ENCODE peak calls at places on chromosomes 16 and 17, in six cellular contexts. One of them, this sample, is unnamed.

GRCh38 chr16:68272501-68273209 is 8.3 kb downstream of the SLC7A6 start:
- DNase-seq in astrocyte of the cerebellum: no peak
- DNase-seq in iPS DF 6.9: no peak
- DNase-seq in stimulated activated CD4-positive, alpha-beta T cell treated with anti-CD3 and anti-CD28 coated beads, Interleukin-15, amount 100 ng/mL, for 1 hour: peak
- DNase-seq in right atrium auricular region: no peak
- DNase-seq in activated T-helper 1 cell treated with anti-CD3 and anti-CD28 coated beads, Interleukin-2, amount 50 U/mL, for 16 hours: peak
- DNase-seq in this sample: no peak

GRCh38 chr16:49292413-49292812 is 10.8 kb upstream of the CBLN1 start:
- DNase-seq in astrocyte of the cerebellum: no peak
- DNase-seq in iPS DF 6.9: no peak
- DNase-seq in stimulated activated CD4-positive, alpha-beta T cell treated with anti-CD3 and anti-CD28 coated beads, Interleukin-15, amount 100 ng/mL, for 1 hour: no peak
- DNase-seq in right atrium auricular region: no peak
- DNase-seq in activated T-helper 1 cell treated with anti-CD3 and anti-CD28 coated beads, Interleukin-2, amount 50 U/mL, for 16 hours: no peak
- DNase-seq in this sample: no peak

GRCh38 chr17:78736526-78737079 is 45.5 kb downstream of the CYTH1 start:
- DNase-seq in astrocyte of the cerebellum: no peak
- DNase-seq in iPS DF 6.9: no peak
- DNase-seq in stimulated activated CD4-positive, alpha-beta T cell treated with anti-CD3 and anti-CD28 coated beads, Interleukin-15, amount 100 ng/mL, for 1 hour: peak
- DNase-seq in right atrium auricular region: peak
- DNase-seq in activated T-helper 1 cell treated with anti-CD3 and anti-CD28 coated beads, Interleukin-2, amount 50 U/mL, for 16 hours: no peak
- DNase-seq in this sample: no peak

GRCh38 chr17:70034158-70034557 is 40.9 kb upstream of the KCNJ16 start:
- DNase-seq in astrocyte of the cerebellum: no peak
- DNase-seq in iPS DF 6.9: no peak
- DNase-seq in stimulated activated CD4-positive, alpha-beta T cell treated with anti-CD3 and anti-CD28 coated beads, Interleukin-15, amount 100 ng/mL, for 1 hour: no peak
- DNase-seq in right atrium auricular region: no peak
- DNase-seq in activated T-helper 1 cell treated with anti-CD3 and anti-CD28 coated beads, Interleukin-2, amount 50 U/mL, for 16 hours: no peak
- DNase-seq in this sample: no peak

GRCh38 chr17:60641810-60642220 is 35.8 kb upstream of the BCAS3 start:
- DNase-seq in astrocyte of the cerebellum: peak
- DNase-seq in iPS DF 6.9: peak
- DNase-seq in stimulated activated CD4-positive, alpha-beta T cell treated with anti-CD3 and anti-CD28 coated beads, Interleukin-15, amount 100 ng/mL, for 1 hour: no peak
- DNase-seq in right atrium auricular region: peak
- DNase-seq in activated T-helper 1 cell treated with anti-CD3 and anti-CD28 coated beads, Interleukin-2, amount 50 U/mL, for 16 hours: no peak
- DNase-seq in this sample: peak

GRCh38 chr17:68195667-68196393 is 52.0 kb upstream of the AMZ2 start:
- DNase-seq in astrocyte of the cerebellum: no peak
- DNase-seq in iPS DF 6.9: no peak
- DNase-seq in stimulated activated CD4-positive, alpha-beta T cell treated with anti-CD3 and anti-CD28 coated beads, Interleukin-15, amount 100 ng/mL, for 1 hour: no peak
- DNase-seq in right atrium auricular region: no peak
- DNase-seq in activated T-helper 1 cell treated with anti-CD3 and anti-CD28 coated beads, Interleukin-2, amount 50 U/mL, for 16 hours: no peak
- DNase-seq in this sample: no peak

GRCh38 chr17:44906987-44907681 is 7.9 kb upstream of the EFTUD2 start:
- DNase-seq in astrocyte of the cerebellum: no peak
- DNase-seq in iPS DF 6.9: no peak
- DNase-seq in stimulated activated CD4-positive, alpha-beta T cell treated with anti-CD3 and anti-CD28 coated beads, Interleukin-15, amount 100 ng/mL, for 1 hour: no peak
- DNase-seq in right atrium auricular region: no peak
- DNase-seq in activated T-helper 1 cell treated with anti-CD3 and anti-CD28 coated beads, Interleukin-2, amount 50 U/mL, for 16 hours: no peak
- DNase-seq in this sample: no peak

GRCh38 chr17:6577686-6578263 is 21.4 kb upstream of the PITPNM3 start:
- DNase-seq in astrocyte of the cerebellum: no peak
- DNase-seq in iPS DF 6.9: no peak
- DNase-seq in stimulated activated CD4-positive, alpha-beta T cell treated with anti-CD3 and anti-CD28 coated beads, Interleukin-15, amount 100 ng/mL, for 1 hour: no peak
- DNase-seq in right atrium auricular region: no peak
- DNase-seq in activated T-helper 1 cell treated with anti-CD3 and anti-CD28 coated beads, Interleukin-2, amount 50 U/mL, for 16 hours: no peak
- DNase-seq in this sample: no peak

GRCh38 chr17:13601317-13601775 is 383 bp downstream of the HS3ST3A1 start:
- DNase-seq in astrocyte of the cerebellum: no peak
- DNase-seq in iPS DF 6.9: no peak
- DNase-seq in stimulated activated CD4-positive, alpha-beta T cell treated with anti-CD3 and anti-CD28 coated beads, Interleukin-15, amount 100 ng/mL, for 1 hour: no peak
- DNase-seq in right atrium auricular region: no peak
- DNase-seq in activated T-helper 1 cell treated with anti-CD3 and anti-CD28 coated beads, Interleukin-2, amount 50 U/mL, for 16 hours: no peak
- DNase-seq in this sample: no peak

GRCh38 chr17:6570731-6571465 is 14.5 kb upstream of the PITPNM3 start:
- DNase-seq in astrocyte of the cerebellum: no peak
- DNase-seq in iPS DF 6.9: no peak
- DNase-seq in stimulated activated CD4-positive, alpha-beta T cell treated with anti-CD3 and anti-CD28 coated beads, Interleukin-15, amount 100 ng/mL, for 1 hour: no peak
- DNase-seq in right atrium auricular region: no peak
- DNase-seq in activated T-helper 1 cell treated with anti-CD3 and anti-CD28 coated beads, Interleukin-2, amount 50 U/mL, for 16 hours: no peak
- DNase-seq in this sample: no peak

GRCh38 chr17:50660887-50661345 is 26.2 kb downstream of the ABCC3 start:
- DNase-seq in astrocyte of the cerebellum: no peak
- DNase-seq in iPS DF 6.9: no peak
- DNase-seq in stimulated activated CD4-positive, alpha-beta T cell treated with anti-CD3 and anti-CD28 coated beads, Interleukin-15, amount 100 ng/mL, for 1 hour: no peak
- DNase-seq in right atrium auricular region: no peak
- DNase-seq in activated T-helper 1 cell treated with anti-CD3 and anti-CD28 coated beads, Interleukin-2, amount 50 U/mL, for 16 hours: no peak
- DNase-seq in this sample: no peak

GRCh38 chr17:61481421-61481820 is 29.2 kb downstream of the TBX4 start:
- DNase-seq in astrocyte of the cerebellum: no peak
- DNase-seq in iPS DF 6.9: no peak
- DNase-seq in stimulated activated CD4-positive, alpha-beta T cell treated with anti-CD3 and anti-CD28 coated beads, Interleukin-15, amount 100 ng/mL, for 1 hour: no peak
- DNase-seq in right atrium auricular region: no peak
- DNase-seq in activated T-helper 1 cell treated with anti-CD3 and anti-CD28 coated beads, Interleukin-2, amount 50 U/mL, for 16 hours: no peak
- DNase-seq in this sample: no peak

GRCh38 chr17:82734987-82735866 is at the start of gene FN3K:
- DNase-seq in astrocyte of the cerebellum: no peak
- DNase-seq in iPS DF 6.9: no peak
- DNase-seq in stimulated activated CD4-positive, alpha-beta T cell treated with anti-CD3 and anti-CD28 coated beads, Interleukin-15, amount 100 ng/mL, for 1 hour: no peak
- DNase-seq in right atrium auricular region: peak
- DNase-seq in activated T-helper 1 cell treated with anti-CD3 and anti-CD28 coated beads, Interleukin-2, amount 50 U/mL, for 16 hours: peak
- DNase-seq in this sample: peak

GRCh38 chr16:12228607-12229499 is 252.3 kb downstream of the SNX29 start:
- DNase-seq in astrocyte of the cerebellum: peak
- DNase-seq in iPS DF 6.9: peak
- DNase-seq in stimulated activated CD4-positive, alpha-beta T cell treated with anti-CD3 and anti-CD28 coated beads, Interleukin-15, amount 100 ng/mL, for 1 hour: no peak
- DNase-seq in right atrium auricular region: peak
- DNase-seq in activated T-helper 1 cell treated with anti-CD3 and anti-CD28 coated beads, Interleukin-2, amount 50 U/mL, for 16 hours: no peak
- DNase-seq in this sample: no peak

GRCh38 chr17:336110-337021 is 16.2 kb downstream of the RPH3AL start:
- DNase-seq in astrocyte of the cerebellum: no peak
- DNase-seq in iPS DF 6.9: no peak
- DNase-seq in stimulated activated CD4-positive, alpha-beta T cell treated with anti-CD3 and anti-CD28 coated beads, Interleukin-15, amount 100 ng/mL, for 1 hour: no peak
- DNase-seq in right atrium auricular region: peak
- DNase-seq in activated T-helper 1 cell treated with anti-CD3 and anti-CD28 coated beads, Interleukin-2, amount 50 U/mL, for 16 hours: peak
- DNase-seq in this sample: peak